ENCODE peak calls at places on chromosomes 6 and 20, in nine cellular contexts. G is heart left ventricle, H is endodermal cell, T is cardiac muscle cell, W is HL-60, F is coronary artery, N is PC-3, U is GM06990, D is astrocyte. X is an unnamed sample.

GRCh38 chr20:45905505-45906079 is 6.4 kb downstream of the PLTP start:
- DNase-seq in G (no peak), H (no peak), T (no peak), W (no peak), F (no peak), N (peak), U (no peak), D (peak), X (peak)

GRCh38 chr6:34583461-34583860 is 27.3 kb upstream of the SPDEF start:
- DNase-seq in G (no peak), H (peak), T (no peak), W (no peak), F (no peak), N (no peak), U (no peak), D (no peak), X (no peak)

GRCh38 chr6:36962874-36963273 is 8.3 kb downstream of the PI16 start:
- DNase-seq in G (peak), H (peak), T (peak), W (peak), F (no peak), N (no peak), U (peak), D (no peak), X (no peak)

GRCh38 chr20:10558635-10559187 is 115.1 kb downstream of the JAG1 start:
- DNase-seq in G (no peak), H (no peak), T (peak), W (no peak), F (no peak), N (peak), U (peak), D (peak), X (peak)

GRCh38 chr20:24762791-24763350 is 186.2 kb upstream of the CST7 start:
- DNase-seq in G (no peak), H (peak), T (no peak), W (no peak), F (peak), N (no peak), U (no peak), D (no peak), X (no peak)

GRCh38 chr6:7201732-7202541 is 94.2 kb downstream of the RREB1 start:
- DNase-seq in G (peak), H (no peak), T (no peak), W (peak), F (no peak), N (no peak), U (peak), D (no peak), X (no peak)

GRCh38 chr20:63702036-63702665 is 5.6 kb downstream of the ARFRP1 start:
- DNase-seq in G (no peak), H (no peak), T (no peak), W (no peak), F (peak), N (no peak), U (no peak), D (no peak), X (no peak)

GRCh38 chr6:12371151-12371550 is 81.0 kb downstream of the EDN1 start:
- DNase-seq in G (no peak), H (no peak), T (no peak), W (no peak), F (no peak), N (peak), U (no peak), D (no peak), X (no peak)

GRCh38 chr6:150116195-150116800 is 26.5 kb upstream of the PPP1R14C start:
- DNase-seq in G (no peak), H (no peak), T (no peak), W (no peak), F (peak), N (no peak), U (no peak), D (no peak), X (no peak)

GRCh38 chr6:35413911-35414310 is 38.2 kb upstream of the FANCE start:
- DNase-seq in G (no peak), H (no peak), T (no peak), W (no peak), F (no peak), N (no peak), U (no peak), D (no peak), X (no peak)

GRCh38 chr6:163169521-163169920 is 245.0 kb upstream of the QKI start:
- DNase-seq in G (no peak), H (no peak), T (no peak), W (no peak), F (no peak), N (no peak), U (no peak), D (no peak), X (no peak)

GRCh38 chr6:10369896-10370295 is 45.0 kb downstream of the TFAP2A start:
- DNase-seq in G (no peak), H (no peak), T (no peak), W (no peak), F (no peak), N (peak), U (no peak), D (peak), X (no peak)

GRCh38 chr6:31401403-31401802 is 2.0 kb upstream of the MICA start:
- DNase-seq in G (no peak), H (no peak), T (peak), W (no peak), F (no peak), N (peak), U (no peak), D (peak), X (peak)

GRCh38 chr6:75210885-75211739 is 5.3 kb upstream of the COL12A1 start:
- DNase-seq in G (peak), H (peak), T (peak), W (no peak), F (no peak), N (peak), U (no peak), D (peak), X (peak)

GRCh38 chr6:127124196-127124595 is 5.7 kb downstream of the RSPO3 start:
- DNase-seq in G (no peak), H (no peak), T (no peak), W (no peak), F (no peak), N (no peak), U (no peak), D (no peak), X (no peak)

GRCh38 chr6:816510-817084 is 123.7 kb upstream of the EXOC2 start:
- DNase-seq in G (no peak), H (no peak), T (no peak), W (peak), F (no peak), N (no peak), U (no peak), D (no peak), X (no peak)

GRCh38 chr6:65937982-65938381 is 231.0 kb upstream of the EYS start:
- DNase-seq in G (no peak), H (no peak), T (no peak), W (no peak), F (no peak), N (peak), U (no peak), D (peak), X (peak)

GRCh38 chr6:128882560-128882959 is 378 bp upstream of the LAMA2 start:
- DNase-seq in G (no peak), H (peak), T (no peak), W (no peak), F (no peak), N (no peak), U (no peak), D (no peak), X (peak)

GRCh38 chr6:107113460-107114212 is 1.7 kb downstream of the BEND3 start:
- DNase-seq in G (no peak), H (peak), T (no peak), W (no peak), F (no peak), N (no peak), U (no peak), D (no peak), X (no peak)

GRCh38 chr20:46557231-46557956 is 6.9 kb upstream of the OCSTAMP start:
- DNase-seq in G (no peak), H (no peak), T (peak), W (no peak), F (no peak), N (peak), U (no peak), D (no peak), X (peak)

GRCh38 chr6:121584591-121585369 is 149.3 kb downstream of the GJA1 start:
- DNase-seq in G (no peak), H (no peak), T (peak), W (no peak), F (no peak), N (no peak), U (no peak), D (peak), X (peak)

GRCh38 chr6:2852514-2852855 is 10.8 kb upstream of the SERPINB1 start:
- DNase-seq in G (no peak), H (no peak), T (no peak), W (no peak), F (no peak), N (no peak), U (no peak), D (no peak), X (no peak)

GRCh38 chr20:25339608-25340007 is 51.0 kb downstream of the ABHD12 start:
- DNase-seq in G (no peak), H (no peak), T (no peak), W (no peak), F (no peak), N (no peak), U (no peak), D (no peak), X (no peak)

GRCh38 chr6:79967178-79967577 is 19.8 kb upstream of the ELOVL4 start:
- DNase-seq in G (no peak), H (no peak), T (no peak), W (no peak), F (no peak), N (no peak), U (no peak), D (no peak), X (no peak)

GRCh38 chr20:17611540-17612286 is 41.8 kb downstream of the DSTN start:
- DNase-seq in G (no peak), H (peak), T (peak), W (no peak), F (peak), N (peak), U (no peak), D (no peak), X (peak)

DNA sequence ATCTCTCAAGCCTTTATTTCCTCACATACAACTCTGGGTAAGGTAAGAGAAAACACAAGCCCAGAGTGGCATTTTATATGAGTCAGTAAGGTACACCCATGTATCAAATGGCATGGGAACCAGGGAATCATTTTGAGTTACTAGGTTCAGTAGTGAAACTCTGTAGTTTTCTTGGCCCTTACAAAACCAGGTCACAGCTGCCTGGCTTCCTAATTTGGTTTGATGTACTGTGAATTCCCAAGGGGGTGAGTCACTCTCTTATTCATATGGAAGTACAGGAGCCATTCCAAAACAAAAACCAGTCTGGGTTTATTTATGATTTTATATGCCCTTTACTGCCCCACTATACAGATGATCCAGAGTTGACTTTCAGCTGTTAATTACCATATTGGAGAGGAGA is 70.7 kb downstream of the PDE7B start:
- DNase-seq in G (peak), H (peak), T (peak), W (no peak), F (no peak), N (peak), U (no peak), D (peak), X (peak)
- H3K4me3 ChIP-seq in G (no peak), H (no peak), T (no peak), W (no peak), F (no peak), N (no peak), U (no peak), D (no peak), X (no peak)

DNA sequence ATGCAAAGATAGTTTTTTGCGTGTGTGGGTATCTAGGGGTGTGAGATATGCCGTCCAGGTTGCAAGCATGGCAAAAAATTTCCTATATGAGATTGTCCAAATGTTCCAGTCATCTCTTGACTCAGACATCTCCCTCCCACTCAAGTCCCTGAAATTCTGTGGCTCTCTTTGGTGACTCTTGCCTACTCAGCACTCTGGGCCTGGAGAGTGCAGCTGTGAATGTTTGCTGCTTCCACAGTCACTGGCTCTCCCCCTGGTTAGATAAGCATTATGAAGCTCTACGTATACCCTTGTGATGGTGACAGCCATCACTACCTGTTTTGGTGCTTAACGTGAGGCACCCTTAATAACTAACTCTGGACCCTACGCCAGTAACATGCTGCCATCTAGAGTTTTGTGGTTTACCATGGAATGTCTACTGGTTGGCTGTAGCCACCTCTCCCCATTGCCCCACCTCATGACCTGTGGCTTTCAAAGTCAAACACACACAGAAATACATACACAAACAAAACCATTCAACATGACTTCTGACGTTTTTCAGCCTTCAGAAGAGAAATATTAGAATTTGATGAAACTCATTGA is 621.9 kb upstream of the CITED2 start:
- DNase-seq in G (no peak), H (peak), T (no peak), W (no peak), F (no peak), N (no peak), U (no peak), D (no peak), X (no peak)
- TF ChIP-seq CTCF in G (no peak), H (peak), T (no peak), W (no peak), F (no peak), N (no peak), U (peak), D (no peak), X (no peak)

DNA sequence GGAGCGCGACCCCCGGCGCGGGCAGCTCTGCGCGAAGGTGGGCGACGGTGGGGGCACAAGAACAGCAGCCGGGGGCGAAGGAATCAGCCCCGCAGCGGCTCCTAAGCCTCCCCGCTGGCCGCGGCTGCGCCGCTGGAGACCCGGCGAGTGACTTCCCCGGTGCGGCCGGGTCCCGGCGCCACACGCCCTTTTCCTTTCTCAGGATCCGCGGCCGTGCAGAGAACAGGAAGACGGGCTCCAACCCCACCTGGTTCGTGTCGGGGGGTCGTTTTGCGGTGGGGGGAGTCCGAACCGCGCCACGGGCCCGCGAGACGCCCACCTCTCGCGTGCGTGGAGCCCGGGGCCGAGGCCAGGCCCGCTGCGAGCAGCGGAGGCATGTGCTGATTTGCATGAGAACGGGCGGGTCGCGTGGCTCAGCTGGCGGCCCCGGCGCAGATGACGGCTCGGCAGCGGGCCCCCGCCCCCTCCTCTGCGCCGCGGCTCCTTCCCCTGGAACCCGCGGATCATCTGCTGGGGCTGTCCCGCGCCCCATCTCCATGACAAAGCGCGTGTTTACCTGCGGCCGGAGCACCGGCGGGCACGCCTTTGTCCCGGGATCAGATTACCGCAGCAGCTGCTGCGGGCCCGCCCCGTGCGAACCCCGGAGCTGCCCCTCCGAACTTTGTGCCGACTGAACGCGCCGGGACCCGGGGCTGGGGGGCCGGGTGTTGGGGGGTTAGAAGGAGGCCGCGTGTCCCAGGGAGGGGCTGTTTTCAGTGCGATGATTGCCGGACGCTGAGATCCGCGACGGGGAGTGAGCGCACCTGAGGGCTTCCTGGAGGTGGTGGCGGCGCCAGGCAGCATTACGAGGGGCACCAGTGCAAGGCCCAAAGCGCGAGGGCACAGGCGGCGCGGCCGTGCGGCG is 4.9 kb upstream of the DLL1 start:
- DNase-seq in G (peak), H (peak), T (no peak), W (no peak), F (no peak), N (peak), U (peak), D (no peak), X (no peak)
- H3K4me3 ChIP-seq in G (peak), H (peak), T (peak), W (peak), F (peak), N (peak), U (peak), D (peak), X (peak)

GRCh38 chr6:166270706-166271375 is 37.4 kb downstream of the PRR18 start:
- DNase-seq in G (no peak), H (no peak), T (no peak), W (no peak), F (no peak), N (no peak), U (no peak), D (no peak), X (no peak)
- TF ChIP-seq CTCF in G (no peak), H (no peak), T (no peak), W (no peak), F (no peak), N (no peak), U (no peak), D (no peak), X (no peak)

GRCh38 chr6:15264902-15265761 is 19.3 kb downstream of the JARID2 start:
- DNase-seq in G (peak), H (no peak), T (peak), W (no peak), F (no peak), N (no peak), U (no peak), D (peak), X (peak)

GRCh38 chr6:15266423-15266996 is 20.6 kb downstream of the JARID2 start:
- DNase-seq in G (no peak), H (no peak), T (peak), W (peak), F (no peak), N (no peak), U (no peak), D (no peak), X (no peak)

GRCh38 chr6:15267221-15267620 is 21.4 kb downstream of the JARID2 start:
- DNase-seq in G (no peak), H (no peak), T (no peak), W (no peak), F (no peak), N (no peak), U (no peak), D (no peak), X (no peak)

GRCh38 chr6:15264412-15264811 is 18.5 kb downstream of the JARID2 start:
- DNase-seq in G (no peak), H (no peak), T (no peak), W (no peak), F (no peak), N (no peak), U (no peak), D (no peak), X (no peak)

GRCh38 chr6:15265787-15266186 is 19.9 kb downstream of the JARID2 start:
- DNase-seq in G (no peak), H (no peak), T (no peak), W (no peak), F (no peak), N (no peak), U (no peak), D (no peak), X (no peak)
- H3K4me3 ChIP-seq in G (no peak), H (peak), T (no peak), W (no peak), F (no peak), N (no peak), U (no peak), D (no peak), X (no peak)

GRCh38 chr20:56554869-56555268 is 21.8 kb downstream of the FAM209B start:
- DNase-seq in G (peak), H (peak), T (peak), W (peak), F (no peak), N (peak), U (peak), D (peak), X (peak)
- TF ChIP-seq CTCF in G (no peak), H (no peak), T (no peak), W (no peak), F (no peak), N (peak), U (no peak), D (peak), X (peak)

GRCh38 chr20:53867741-53868351 is 202.5 kb downstream of the BCAS1 start:
- DNase-seq in G (no peak), H (no peak), T (no peak), W (no peak), F (no peak), N (no peak), U (no peak), D (no peak), X (no peak)
- H3K4me3 ChIP-seq in G (no peak), H (peak), T (no peak), W (no peak), F (no peak), N (peak), U (no peak), D (no peak), X (no peak)